ENCODE peak calls at places on chromosomes 12 and 14, in nine cellular contexts. One of them, this sample, is unnamed.

GRCh38 chr14:74702293-74702692 is 10.6 kb downstream of the AREL1 start:
- DNase-seq in GM06990: no peak
- DNase-seq in Right ventricle myocardium superior: no peak
- DNase-seq in stimulated activated CD4-positive, alpha-beta T cell treated with anti-CD3 and anti-CD28 coated beads, Interleukin-2, amount 100 ng/mL, for 24 hours: no peak
- DNase-seq in aorta: no peak
- DNase-seq in activated T-helper 1 cell treated with anti-CD3 and anti-CD28 coated beads, Interleukin-2, amount 50 U/mL, for 16 hours: no peak
- DNase-seq in NCI-H2081: no peak
- DNase-seq in nucleus accumbens: no peak
- DNase-seq in fibroblast of lung: no peak
- DNase-seq in this sample: no peak

GRCh38 chr14:89000007-89000942 is 175.8 kb downstream of the TTC8 start:
- DNase-seq in aorta: no peak
- DNase-seq in activated T-helper 1 cell treated with anti-CD3 and anti-CD28 coated beads, Interleukin-2, amount 50 U/mL, for 16 hours: no peak
- DNase-seq in NCI-H2081: no peak
- DNase-seq in Right ventricle myocardium superior: no peak
- DNase-seq in fibroblast of lung: peak
- DNase-seq in nucleus accumbens: no peak
- DNase-seq in GM06990: no peak
- DNase-seq in stimulated activated CD4-positive, alpha-beta T cell treated with anti-CD3 and anti-CD28 coated beads, Interleukin-2, amount 100 ng/mL, for 24 hours: no peak
- DNase-seq in this sample: no peak

GRCh38 chr12:41778934-41779333 is 365.7 kb downstream of the GXYLT1 start:
- DNase-seq in GM06990: no peak
- DNase-seq in stimulated activated CD4-positive, alpha-beta T cell treated with anti-CD3 and anti-CD28 coated beads, Interleukin-2, amount 100 ng/mL, for 24 hours: no peak
- DNase-seq in nucleus accumbens: no peak
- DNase-seq in activated T-helper 1 cell treated with anti-CD3 and anti-CD28 coated beads, Interleukin-2, amount 50 U/mL, for 16 hours: no peak
- DNase-seq in Right ventricle myocardium superior: no peak
- DNase-seq in aorta: no peak
- DNase-seq in fibroblast of lung: no peak
- DNase-seq in NCI-H2081: no peak
- DNase-seq in this sample: no peak

GRCh38 chr12:109698820-109699219 is 14.8 kb upstream of the FAM222A start:
- DNase-seq in nucleus accumbens: no peak
- DNase-seq in aorta: no peak
- DNase-seq in activated T-helper 1 cell treated with anti-CD3 and anti-CD28 coated beads, Interleukin-2, amount 50 U/mL, for 16 hours: no peak
- DNase-seq in Right ventricle myocardium superior: no peak
- DNase-seq in fibroblast of lung: no peak
- DNase-seq in stimulated activated CD4-positive, alpha-beta T cell treated with anti-CD3 and anti-CD28 coated beads, Interleukin-2, amount 100 ng/mL, for 24 hours: no peak
- DNase-seq in NCI-H2081: no peak
- DNase-seq in GM06990: no peak
- DNase-seq in this sample: no peak

GRCh38 chr14:37874429-37875109 is 279.1 kb downstream of the TTC6 start:
- DNase-seq in activated T-helper 1 cell treated with anti-CD3 and anti-CD28 coated beads, Interleukin-2, amount 50 U/mL, for 16 hours: peak
- DNase-seq in nucleus accumbens: peak
- DNase-seq in stimulated activated CD4-positive, alpha-beta T cell treated with anti-CD3 and anti-CD28 coated beads, Interleukin-2, amount 100 ng/mL, for 24 hours: peak
- DNase-seq in GM06990: peak
- DNase-seq in NCI-H2081: peak
- DNase-seq in aorta: peak
- DNase-seq in fibroblast of lung: peak
- DNase-seq in Right ventricle myocardium superior: peak
- DNase-seq in this sample: peak

GRCh38 chr12:103677341-103677740 is 90.3 kb downstream of the STAB2 start:
- DNase-seq in fibroblast of lung: no peak
- DNase-seq in nucleus accumbens: no peak
- DNase-seq in aorta: no peak
- DNase-seq in GM06990: no peak
- DNase-seq in activated T-helper 1 cell treated with anti-CD3 and anti-CD28 coated beads, Interleukin-2, amount 50 U/mL, for 16 hours: no peak
- DNase-seq in NCI-H2081: peak
- DNase-seq in Right ventricle myocardium superior: peak
- DNase-seq in stimulated activated CD4-positive, alpha-beta T cell treated with anti-CD3 and anti-CD28 coated beads, Interleukin-2, amount 100 ng/mL, for 24 hours: no peak
- DNase-seq in this sample: no peak

GRCh38 chr14:68759017-68759569 is 33.8 kb downstream of the ZFP36L1 start:
- DNase-seq in Right ventricle myocardium superior: no peak
- DNase-seq in activated T-helper 1 cell treated with anti-CD3 and anti-CD28 coated beads, Interleukin-2, amount 50 U/mL, for 16 hours: no peak
- DNase-seq in aorta: peak
- DNase-seq in GM06990: no peak
- DNase-seq in nucleus accumbens: no peak
- DNase-seq in fibroblast of lung: no peak
- DNase-seq in stimulated activated CD4-positive, alpha-beta T cell treated with anti-CD3 and anti-CD28 coated beads, Interleukin-2, amount 100 ng/mL, for 24 hours: no peak
- DNase-seq in NCI-H2081: no peak
- DNase-seq in this sample: no peak

GRCh38 chr14:94770815-94771190 is 890 bp upstream of the GSC start:
- DNase-seq in activated T-helper 1 cell treated with anti-CD3 and anti-CD28 coated beads, Interleukin-2, amount 50 U/mL, for 16 hours: no peak
- DNase-seq in aorta: no peak
- DNase-seq in GM06990: no peak
- DNase-seq in Right ventricle myocardium superior: no peak
- DNase-seq in nucleus accumbens: no peak
- DNase-seq in NCI-H2081: no peak
- DNase-seq in fibroblast of lung: no peak
- DNase-seq in stimulated activated CD4-positive, alpha-beta T cell treated with anti-CD3 and anti-CD28 coated beads, Interleukin-2, amount 100 ng/mL, for 24 hours: no peak
- DNase-seq in this sample: no peak

GRCh38 chr14:34175574-34175973 is 224.7 kb upstream of the EGLN3 start:
- DNase-seq in activated T-helper 1 cell treated with anti-CD3 and anti-CD28 coated beads, Interleukin-2, amount 50 U/mL, for 16 hours: no peak
- DNase-seq in stimulated activated CD4-positive, alpha-beta T cell treated with anti-CD3 and anti-CD28 coated beads, Interleukin-2, amount 100 ng/mL, for 24 hours: no peak
- DNase-seq in fibroblast of lung: no peak
- DNase-seq in GM06990: peak
- DNase-seq in NCI-H2081: no peak
- DNase-seq in nucleus accumbens: no peak
- DNase-seq in aorta: no peak
- DNase-seq in Right ventricle myocardium superior: no peak
- DNase-seq in this sample: no peak

GRCh38 chr12:53223391-53224267 is 8.4 kb downstream of the RARG start:
- DNase-seq in GM06990: no peak
- DNase-seq in Right ventricle myocardium superior: peak
- DNase-seq in nucleus accumbens: peak
- DNase-seq in aorta: peak
- DNase-seq in activated T-helper 1 cell treated with anti-CD3 and anti-CD28 coated beads, Interleukin-2, amount 50 U/mL, for 16 hours: no peak
- DNase-seq in NCI-H2081: no peak
- DNase-seq in stimulated activated CD4-positive, alpha-beta T cell treated with anti-CD3 and anti-CD28 coated beads, Interleukin-2, amount 100 ng/mL, for 24 hours: no peak
- DNase-seq in fibroblast of lung: peak
- DNase-seq in this sample: peak

GRCh38 chr12:5295151-5295550 is 136.8 kb upstream of the NTF3 start:
- DNase-seq in fibroblast of lung: no peak
- DNase-seq in Right ventricle myocardium superior: no peak
- DNase-seq in GM06990: no peak
- DNase-seq in activated T-helper 1 cell treated with anti-CD3 and anti-CD28 coated beads, Interleukin-2, amount 50 U/mL, for 16 hours: no peak
- DNase-seq in nucleus accumbens: no peak
- DNase-seq in NCI-H2081: no peak
- DNase-seq in stimulated activated CD4-positive, alpha-beta T cell treated with anti-CD3 and anti-CD28 coated beads, Interleukin-2, amount 100 ng/mL, for 24 hours: no peak
- DNase-seq in aorta: no peak
- DNase-seq in this sample: no peak

GRCh38 chr12:131380220-131380957 is 330.5 kb upstream of the SFSWAP start:
- DNase-seq in NCI-H2081: no peak
- DNase-seq in GM06990: no peak
- DNase-seq in fibroblast of lung: no peak
- DNase-seq in activated T-helper 1 cell treated with anti-CD3 and anti-CD28 coated beads, Interleukin-2, amount 50 U/mL, for 16 hours: no peak
- DNase-seq in aorta: no peak
- DNase-seq in Right ventricle myocardium superior: no peak
- DNase-seq in nucleus accumbens: no peak
- DNase-seq in stimulated activated CD4-positive, alpha-beta T cell treated with anti-CD3 and anti-CD28 coated beads, Interleukin-2, amount 100 ng/mL, for 24 hours: no peak
- DNase-seq in this sample: peak

GRCh38 chr12:122023339-122024131 is 1.9 kb downstream of the BCL7A start:
- DNase-seq in GM06990: no peak
- DNase-seq in activated T-helper 1 cell treated with anti-CD3 and anti-CD28 coated beads, Interleukin-2, amount 50 U/mL, for 16 hours: no peak
- DNase-seq in aorta: peak
- DNase-seq in NCI-H2081: peak
- DNase-seq in nucleus accumbens: peak
- DNase-seq in fibroblast of lung: peak
- DNase-seq in Right ventricle myocardium superior: peak
- DNase-seq in stimulated activated CD4-positive, alpha-beta T cell treated with anti-CD3 and anti-CD28 coated beads, Interleukin-2, amount 100 ng/mL, for 24 hours: no peak
- DNase-seq in this sample: peak

GRCh38 chr14:93304771-93305170 is 28.1 kb downstream of the BTBD7 start:
- DNase-seq in GM06990: no peak
- DNase-seq in nucleus accumbens: no peak
- DNase-seq in fibroblast of lung: no peak
- DNase-seq in NCI-H2081: no peak
- DNase-seq in stimulated activated CD4-positive, alpha-beta T cell treated with anti-CD3 and anti-CD28 coated beads, Interleukin-2, amount 100 ng/mL, for 24 hours: no peak
- DNase-seq in activated T-helper 1 cell treated with anti-CD3 and anti-CD28 coated beads, Interleukin-2, amount 50 U/mL, for 16 hours: no peak
- DNase-seq in aorta: no peak
- DNase-seq in Right ventricle myocardium superior: no peak
- DNase-seq in this sample: no peak

This sample was measured in sigmoid colon.